ENCODE peak calls at places on chromosomes 7 and 10, in five cellular contexts. P is endodermal cell, C is pancreas, B is esophagus muscularis mucosa, S is prostate gland. E is an unnamed sample.

GRCh38 chr10:83274088-83274487 is 865.2 kb upstream of the GHITM start:
- DNase-seq in P (peak), C (no peak), B (no peak), S (no peak), E (no peak)

GRCh38 chr7:12941512-12941911 is 254.1 kb downstream of the ARL4A start:
- DNase-seq in P (no peak), C (no peak), B (no peak), S (peak), E (no peak)

GRCh38 chr10:72263613-72264241 is 10.0 kb upstream of the DDIT4 start:
- DNase-seq in P (no peak), C (peak), B (no peak), S (peak), E (no peak)

GRCh38 chr7:112495820-112496462 is 15.2 kb downstream of the LSMEM1 start:
- DNase-seq in P (peak), C (no peak), B (peak), S (peak), E (peak)

GRCh38 chr7:70520604-70521003 is 611.3 kb upstream of the GALNT17 start:
- DNase-seq in P (no peak), C (no peak), B (no peak), S (no peak), E (no peak)

GRCh38 chr7:55154096-55154495 is 135.3 kb downstream of the EGFR start:
- DNase-seq in P (no peak), C (no peak), B (no peak), S (no peak), E (no peak)

GRCh38 chr7:91046322-91047088 is 217.7 kb upstream of the FZD1 start:
- DNase-seq in P (no peak), C (no peak), B (no peak), S (no peak), E (peak)

GRCh38 chr7:44488955-44489354 is 1.5 kb downstream of the NUDCD3 start:
- DNase-seq in P (no peak), C (no peak), B (no peak), S (no peak), E (no peak)

GRCh38 chr10:26860026-26860541 is 674 bp downstream of the ABI1 start:
- DNase-seq in P (peak), C (peak), B (peak), S (peak), E (peak)

GRCh38 chr10:34964166-34964800 is 125.9 kb downstream of the CUL2 start:
- DNase-seq in P (no peak), C (no peak), B (no peak), S (no peak), E (no peak)

GRCh38 chr7:118662266-118662665 is 437.8 kb downstream of the ANKRD7 start:
- DNase-seq in P (no peak), C (no peak), B (no peak), S (no peak), E (no peak)

GRCh38 chr7:156465186-156465585 is 175.4 kb upstream of the RNF32 start:
- DNase-seq in P (peak), C (no peak), B (no peak), S (no peak), E (no peak)

GRCh38 chr10:103125323-103126267 is 67.5 kb downstream of the NT5C2 start:
- DNase-seq in P (no peak), C (no peak), B (no peak), S (no peak), E (peak)

GRCh38 chr10:104527013-104527412 is 114.1 kb upstream of the SORCS3 start:
- DNase-seq in P (no peak), C (no peak), B (no peak), S (no peak), E (no peak)

GRCh38 chr10:79137826-79138225 is 69.1 kb downstream of the ZMIZ1 start:
- DNase-seq in P (no peak), C (no peak), B (no peak), S (no peak), E (no peak)

GRCh38 chr10:78222096-78222790 is 188.6 kb downstream of the RPS24 start:
- DNase-seq in P (no peak), C (no peak), B (no peak), S (no peak), E (no peak)

GRCh38 chr7:22563621-22564241 is 63.7 kb upstream of the STEAP1B start:
- DNase-seq in P (peak), C (no peak), B (peak), S (no peak), E (peak)

GRCh38 chr7:149625339-149625946 is 127.8 kb upstream of the ZNF746 start:
- DNase-seq in P (peak), C (peak), B (no peak), S (peak), E (peak)

GRCh38 chr7:50534690-50535290 is 30.4 kb downstream of the DDC start:
- DNase-seq in P (peak), C (no peak), B (peak), S (no peak), E (peak)

GRCh38 chr7:26451997-26452396 is 160.3 kb downstream of the SNX10 start:
- DNase-seq in P (peak), C (no peak), B (no peak), S (no peak), E (no peak)

GRCh38 chr10:106573106-106573505 is 591.4 kb downstream of the SORCS1 start:
- DNase-seq in P (peak), C (no peak), B (no peak), S (no peak), E (no peak)

GRCh38 chr10:122493761-122494160 is 32.4 kb downstream of the HTRA1 start:
- DNase-seq in P (no peak), C (no peak), B (no peak), S (no peak), E (no peak)

GRCh38 chr10:122492955-122493597 is 31.7 kb downstream of the HTRA1 start:
- DNase-seq in P (no peak), C (peak), B (no peak), S (no peak), E (no peak)

GRCh38 chr10:122494833-122495232 is 33.5 kb downstream of the HTRA1 start:
- DNase-seq in P (no peak), C (peak), B (no peak), S (no peak), E (peak)

GRCh38 chr10:122495406-122496340 is 34.3 kb downstream of the HTRA1 start:
- DNase-seq in P (peak), C (peak), B (no peak), S (peak), E (peak)

DNA sequence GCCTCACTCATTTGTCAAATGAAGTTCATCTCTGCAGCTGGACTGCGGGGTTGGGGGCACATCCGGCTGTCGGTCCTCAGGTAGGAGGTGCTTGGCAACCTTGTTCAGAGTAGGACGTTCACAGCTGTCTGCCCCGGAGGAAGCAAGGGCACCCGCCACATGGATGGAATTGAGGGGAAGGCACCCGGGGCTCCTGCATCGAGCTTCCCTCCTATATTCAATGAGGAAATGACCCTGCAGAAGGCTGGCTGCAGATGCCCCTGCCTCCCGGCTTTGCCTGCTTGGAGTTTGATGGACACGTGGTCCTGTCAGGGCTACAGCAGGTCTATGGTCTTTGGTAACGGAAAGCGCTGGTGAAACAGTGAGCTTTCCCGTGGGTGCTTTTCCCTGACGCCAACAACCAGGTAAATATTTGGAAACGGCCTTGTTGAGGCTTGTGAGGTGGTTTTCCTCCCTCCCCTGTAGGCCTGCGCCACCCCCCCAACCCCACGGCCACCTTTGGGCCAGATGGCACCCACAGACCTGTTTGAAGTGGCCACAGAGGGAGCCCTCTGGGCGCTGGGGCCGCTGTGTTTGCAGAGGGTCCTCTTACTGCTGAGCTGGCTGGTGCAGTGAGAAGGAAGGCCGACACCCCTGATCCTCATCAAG is 32.9 kb downstream of the HTRA1 start:
- DNase-seq in P (no peak), C (peak), B (no peak), S (no peak), E (peak)
- H3K27ac ChIP-seq in P (no peak), C (no peak), B (peak), S (no peak), E (peak)

DNA sequence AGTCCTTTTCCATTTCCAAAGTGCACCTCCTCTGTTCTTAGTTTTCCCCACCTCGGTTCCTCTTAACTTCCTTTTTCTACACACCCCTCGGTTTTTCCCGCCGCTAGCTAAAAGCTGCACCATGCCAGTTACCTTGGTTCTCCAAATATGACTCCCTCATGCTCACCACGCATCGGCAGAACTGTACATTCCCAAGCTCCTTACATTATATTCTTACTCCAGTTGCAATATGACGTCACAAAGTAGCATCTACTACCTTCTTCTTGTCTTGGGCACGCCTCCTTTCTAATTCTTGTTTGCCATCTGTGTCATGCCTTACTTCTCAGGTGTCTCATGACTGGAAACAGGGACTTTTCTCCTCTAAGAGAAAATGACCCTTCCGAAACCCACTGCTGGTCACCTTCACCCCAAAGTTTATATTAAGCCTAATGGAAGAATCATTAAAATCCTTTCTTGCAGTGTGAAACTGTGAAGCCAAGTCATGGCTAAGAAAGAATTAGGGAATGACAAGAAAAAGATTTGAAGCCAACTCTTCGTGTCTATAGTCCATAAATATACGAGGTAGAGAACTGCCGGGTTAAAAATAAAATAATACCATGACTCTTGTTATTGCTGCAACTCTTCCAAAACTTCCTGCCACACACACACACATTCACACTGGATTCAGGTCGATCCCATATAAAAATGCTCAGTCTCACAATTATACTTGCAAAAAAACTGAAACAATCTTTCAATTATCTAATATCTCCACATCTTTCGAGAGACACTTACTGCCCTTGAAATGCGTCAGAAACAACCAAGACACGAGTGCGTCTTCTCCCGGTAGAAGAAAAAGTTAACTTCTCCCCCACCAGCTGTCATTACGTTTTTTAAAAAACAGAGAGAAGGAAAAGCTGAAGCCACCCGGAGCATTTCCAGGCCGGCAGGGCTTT is 1.6 kb downstream of the ESYT2 start:
- DNase-seq in P (no peak), C (no peak), B (peak), S (no peak), E (peak)
- H3K27ac ChIP-seq in P (no peak), C (peak), B (peak), S (peak), E (peak)

DNA sequence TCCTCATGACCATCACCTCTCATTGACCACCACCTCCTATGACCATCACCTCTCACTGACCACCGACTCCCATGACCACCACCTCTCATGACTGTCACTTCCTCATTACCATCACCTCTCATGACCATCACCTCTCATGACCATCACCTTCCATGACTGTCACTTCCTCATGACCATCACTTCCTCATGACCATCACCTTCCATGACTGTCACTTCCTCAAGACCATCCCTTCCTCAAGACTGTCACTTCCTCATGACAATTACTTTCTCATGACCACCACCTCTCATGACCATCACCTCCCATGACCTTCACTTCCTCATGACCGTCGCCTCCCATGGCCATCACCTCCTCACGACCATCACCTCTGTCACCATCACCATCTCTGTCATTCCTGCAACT is 51.5 kb downstream of the PDGFA start:
- DNase-seq in P (no peak), C (no peak), B (no peak), S (no peak), E (no peak)
- H3K27ac ChIP-seq in P (no peak), C (no peak), B (no peak), S (no peak), E (peak)

DNA sequence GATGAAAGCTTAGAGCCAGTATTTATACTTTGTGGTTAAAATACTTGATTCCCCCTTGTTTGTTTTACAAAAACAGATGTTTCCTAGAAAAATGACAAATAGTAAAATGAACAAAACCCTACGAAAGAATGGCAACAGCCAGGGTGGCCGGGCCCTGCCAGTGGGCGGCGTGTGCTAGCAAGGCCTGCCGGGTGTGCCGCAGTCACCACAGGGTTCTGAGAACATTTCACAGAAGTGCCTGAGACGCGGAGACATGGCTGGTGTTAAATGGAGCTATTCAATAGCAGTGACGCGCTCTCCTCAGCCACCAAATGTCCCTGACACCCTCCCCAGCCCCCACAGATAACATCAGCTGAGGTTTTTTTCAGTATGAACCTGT is 14.5 kb downstream of the GPR146 start:
- DNase-seq in P (no peak), C (no peak), B (no peak), S (no peak), E (no peak)
- H3K27ac ChIP-seq in P (no peak), C (no peak), B (no peak), S (no peak), E (no peak)

GRCh38 chr7:24733414-24734060 is 23.7 kb downstream of the GSDME start:
- DNase-seq in P (no peak), C (no peak), B (peak), S (no peak), E (no peak)
- H3K27ac ChIP-seq in P (no peak), C (no peak), B (no peak), S (no peak), E (no peak)